ENCODE peak calls at places on chromosomes 12 and 14, in six cellular contexts. One of them, this sample, is unnamed.

GRCh38 chr12:16622315-16622714 is 16.4 kb upstream of the LMO3 start:
- DNase-seq in HL-60: no peak
- DNase-seq in GM13977: no peak
- DNase-seq in CD8-positive, alpha-beta T cell: no peak
- DNase-seq in IMR-90: no peak
- DNase-seq in prostate gland: no peak
- DNase-seq in this sample: no peak

GRCh38 chr14:96509457-96510090 is 7.4 kb downstream of the PAPOLA start:
- DNase-seq in HL-60: no peak
- DNase-seq in GM13977: no peak
- DNase-seq in CD8-positive, alpha-beta T cell: no peak
- DNase-seq in IMR-90: no peak
- DNase-seq in prostate gland: no peak
- DNase-seq in this sample: no peak

GRCh38 chr12:64746663-64747062 is 12.5 kb downstream of the GNS start:
- DNase-seq in HL-60: no peak
- DNase-seq in GM13977: no peak
- DNase-seq in CD8-positive, alpha-beta T cell: no peak
- DNase-seq in IMR-90: peak; percentile 52
- DNase-seq in prostate gland: no peak
- DNase-seq in this sample: no peak

GRCh38 chr14:74569826-74570591 is 42.0 kb downstream of the LTBP2 start:
- DNase-seq in HL-60: no peak
- DNase-seq in GM13977: no peak
- DNase-seq in CD8-positive, alpha-beta T cell: no peak
- DNase-seq in IMR-90: peak; percentile 21
- DNase-seq in prostate gland: peak; percentile 84
- DNase-seq in this sample: no peak

GRCh38 chr12:84954415-84954814 is 41.8 kb upstream of the SLC6A15 start:
- DNase-seq in HL-60: no peak
- DNase-seq in GM13977: no peak
- DNase-seq in CD8-positive, alpha-beta T cell: no peak
- DNase-seq in IMR-90: no peak
- DNase-seq in prostate gland: no peak
- DNase-seq in this sample: no peak

GRCh38 chr12:122216445-122216844 is 9.4 kb downstream of the DIABLO start:
- DNase-seq in HL-60: no peak
- DNase-seq in GM13977: no peak
- DNase-seq in CD8-positive, alpha-beta T cell: no peak
- DNase-seq in IMR-90: no peak
- DNase-seq in prostate gland: no peak
- DNase-seq in this sample: no peak

GRCh38 chr12:9932270-9932669 is at the start of gene CLEC2A:
- DNase-seq in HL-60: no peak
- DNase-seq in GM13977: no peak
- DNase-seq in CD8-positive, alpha-beta T cell: no peak
- DNase-seq in IMR-90: no peak
- DNase-seq in prostate gland: no peak
- DNase-seq in this sample: no peak

GRCh38 chr14:64722842-64723447 is 18.7 kb downstream of the PLEKHG3 start:
- DNase-seq in HL-60: no peak
- DNase-seq in GM13977: no peak
- DNase-seq in CD8-positive, alpha-beta T cell: no peak
- DNase-seq in IMR-90: no peak
- DNase-seq in prostate gland: no peak
- DNase-seq in this sample: no peak

GRCh38 chr12:118618695-118619094 is 242.3 kb downstream of the SUDS3 start:
- DNase-seq in HL-60: no peak
- DNase-seq in GM13977: no peak
- DNase-seq in CD8-positive, alpha-beta T cell: no peak
- DNase-seq in IMR-90: no peak
- DNase-seq in prostate gland: no peak
- DNase-seq in this sample: no peak

GRCh38 chr14:104723651-104724406 is at the start of gene ADSS1:
- DNase-seq in HL-60: peak; percentile 40
- DNase-seq in GM13977: peak; percentile 96
- DNase-seq in CD8-positive, alpha-beta T cell: peak; percentile 33
- DNase-seq in IMR-90: no peak
- DNase-seq in prostate gland: peak; percentile 44
- DNase-seq in this sample: peak; percentile 68

GRCh38 chr12:30847259-30847658 is 79.3 kb upstream of the TSPAN11 start:
- DNase-seq in HL-60: peak; percentile 38
- DNase-seq in GM13977: no peak
- DNase-seq in CD8-positive, alpha-beta T cell: no peak
- DNase-seq in IMR-90: peak; percentile 70
- DNase-seq in prostate gland: peak; percentile 23
- DNase-seq in this sample: no peak

GRCh38 chr14:64696355-64696844 is 7.8 kb upstream of the PLEKHG3 start:
- DNase-seq in HL-60: no peak
- DNase-seq in GM13977: no peak
- DNase-seq in CD8-positive, alpha-beta T cell: no peak
- DNase-seq in IMR-90: no peak
- DNase-seq in prostate gland: no peak
- DNase-seq in this sample: no peak

GRCh38 chr14:26200675-26201074 is 397.2 kb downstream of the NOVA1 start:
- DNase-seq in HL-60: no peak
- DNase-seq in GM13977: no peak
- DNase-seq in CD8-positive, alpha-beta T cell: no peak
- DNase-seq in IMR-90: peak; percentile 17
- DNase-seq in prostate gland: no peak
- DNase-seq in this sample: no peak

GRCh38 chr14:95480109-95480886 is 36.2 kb downstream of the SYNE3 start:
- DNase-seq in HL-60: no peak
- DNase-seq in GM13977: peak; percentile 61
- DNase-seq in CD8-positive, alpha-beta T cell: no peak
- DNase-seq in IMR-90: peak; percentile 31
- DNase-seq in prostate gland: no peak
- DNase-seq in this sample: no peak

GRCh38 chr12:104578453-104578852 is 121.7 kb downstream of the CHST11 start:
- DNase-seq in HL-60: no peak
- DNase-seq in GM13977: no peak
- DNase-seq in CD8-positive, alpha-beta T cell: no peak
- DNase-seq in IMR-90: peak; percentile 84
- DNase-seq in prostate gland: no peak
- DNase-seq in this sample: no peak

GRCh38 chr14:54348923-54349615 is 47.7 kb upstream of the CDKN3 start:
- DNase-seq in HL-60: no peak
- DNase-seq in GM13977: no peak
- DNase-seq in CD8-positive, alpha-beta T cell: no peak
- DNase-seq in IMR-90: peak; percentile 23
- DNase-seq in prostate gland: no peak
- DNase-seq in this sample: no peak

GRCh38 chr14:92487513-92488133 is 26.0 kb upstream of the RIN3 start:
- DNase-seq in HL-60: peak; percentile 51
- DNase-seq in GM13977: no peak
- DNase-seq in CD8-positive, alpha-beta T cell: no peak
- DNase-seq in IMR-90: no peak
- DNase-seq in prostate gland: no peak
- DNase-seq in this sample: no peak

GRCh38 chr12:126069549-126070165 is 1004.4 kb downstream of the AACS start:
- DNase-seq in HL-60: peak; percentile 24
- DNase-seq in GM13977: peak; percentile 23
- DNase-seq in CD8-positive, alpha-beta T cell: no peak
- DNase-seq in IMR-90: peak; percentile 13
- DNase-seq in prostate gland: peak; percentile 7
- DNase-seq in this sample: no peak

GRCh38 chr14:67641902-67642749 is 22.4 kb downstream of the ARG2 start:
- DNase-seq in HL-60: no peak
- DNase-seq in GM13977: no peak
- DNase-seq in CD8-positive, alpha-beta T cell: no peak
- DNase-seq in IMR-90: no peak
- DNase-seq in prostate gland: no peak
- DNase-seq in this sample: no peak

GRCh38 chr12:30756074-30756473 is 1.3 kb upstream of the CAPRIN2 start:
- DNase-seq in HL-60: no peak
- DNase-seq in GM13977: no peak
- DNase-seq in CD8-positive, alpha-beta T cell: no peak
- DNase-seq in IMR-90: no peak
- DNase-seq in prostate gland: no peak
- DNase-seq in this sample: no peak

GRCh38 chr14:58607131-58607531 is 30.6 kb upstream of the DACT1 start:
- DNase-seq in HL-60: no peak
- DNase-seq in GM13977: no peak
- DNase-seq in CD8-positive, alpha-beta T cell: no peak
- DNase-seq in IMR-90: no peak
- DNase-seq in prostate gland: no peak
- DNase-seq in this sample: no peak

GRCh38 chr14:25095784-25096390 is 45.9 kb upstream of the STXBP6 start:
- DNase-seq in HL-60: no peak
- DNase-seq in GM13977: no peak
- DNase-seq in CD8-positive, alpha-beta T cell: no peak
- DNase-seq in IMR-90: no peak
- DNase-seq in prostate gland: no peak
- DNase-seq in this sample: no peak

GRCh38 chr12:12784911-12785814 is at the start of gene APOLD1:
- DNase-seq in HL-60: no peak
- DNase-seq in GM13977: no peak
- DNase-seq in CD8-positive, alpha-beta T cell: no peak
- DNase-seq in IMR-90: no peak
- DNase-seq in prostate gland: no peak
- DNase-seq in this sample: no peak

GRCh38 chr12:92398565-92399309 is 253.1 kb upstream of the BTG1 start:
- DNase-seq in HL-60: no peak
- DNase-seq in GM13977: no peak
- DNase-seq in CD8-positive, alpha-beta T cell: no peak
- DNase-seq in IMR-90: no peak
- DNase-seq in prostate gland: no peak
- DNase-seq in this sample: no peak

GRCh38 chr14:24674204-24674970 is 40.4 kb upstream of the GZMB start:
- DNase-seq in HL-60: no peak
- DNase-seq in GM13977: no peak
- DNase-seq in CD8-positive, alpha-beta T cell: no peak
- DNase-seq in IMR-90: no peak
- DNase-seq in prostate gland: no peak
- DNase-seq in this sample: no peak

GRCh38 chr14:99254391-99255009 is 17.5 kb downstream of the BCL11B start:
- DNase-seq in HL-60: no peak
- DNase-seq in GM13977: no peak
- DNase-seq in CD8-positive, alpha-beta T cell: no peak
- DNase-seq in IMR-90: no peak
- DNase-seq in prostate gland: no peak
- DNase-seq in this sample: no peak

GRCh38 chr12:90339837-90340236 is 615.1 kb downstream of the CCER1 start:
- DNase-seq in HL-60: no peak
- DNase-seq in GM13977: no peak
- DNase-seq in CD8-positive, alpha-beta T cell: no peak
- DNase-seq in IMR-90: no peak
- DNase-seq in prostate gland: no peak
- DNase-seq in this sample: no peak

GRCh38 chr12:93698307-93699092 is 21.3 kb downstream of the CRADD start:
- DNase-seq in HL-60: no peak
- DNase-seq in GM13977: no peak
- DNase-seq in CD8-positive, alpha-beta T cell: no peak
- DNase-seq in IMR-90: peak; percentile 40
- DNase-seq in prostate gland: no peak
- DNase-seq in this sample: no peak

DNA sequence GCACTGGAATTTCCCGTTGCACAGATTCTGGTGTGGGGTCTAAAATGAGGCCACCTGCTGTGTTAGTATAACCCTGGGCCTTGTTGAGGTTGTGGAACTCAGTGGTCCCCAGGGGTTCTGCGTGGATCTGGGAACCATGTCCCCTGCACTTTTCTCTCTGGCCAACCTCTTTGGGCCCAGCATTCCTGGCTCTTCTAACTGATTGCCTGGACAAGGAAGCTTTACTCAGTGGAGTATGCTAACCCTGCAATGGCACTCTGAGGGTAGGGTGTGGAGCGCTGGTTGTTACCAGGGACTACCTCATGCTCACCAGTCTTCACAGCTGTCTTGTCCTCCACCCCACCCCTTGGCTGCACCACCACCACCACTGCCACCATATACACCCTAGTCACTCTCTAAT is 39.2 kb downstream of the CPM start:
- DNase-seq in HL-60: no peak
- DNase-seq in GM13977: no peak
- DNase-seq in CD8-positive, alpha-beta T cell: no peak
- DNase-seq in IMR-90: no peak
- DNase-seq in prostate gland: no peak
- DNase-seq in this sample: no peak
- TF ChIP-seq CTCF in HL-60: no peak
- TF ChIP-seq CTCF in GM13977: no peak
- TF ChIP-seq CTCF in CD8-positive, alpha-beta T cell: no peak
- TF ChIP-seq CTCF in IMR-90: no peak
- TF ChIP-seq CTCF in prostate gland: no peak
- TF ChIP-seq CTCF in this sample: no peak

GRCh38 chr12:62933871-62934798 is 815 bp downstream of the PPM1H start:
- DNase-seq in HL-60: no peak
- DNase-seq in GM13977: peak; percentile 55
- DNase-seq in CD8-positive, alpha-beta T cell: no peak
- DNase-seq in IMR-90: peak; percentile 4
- DNase-seq in prostate gland: peak; percentile 19
- DNase-seq in this sample: no peak
- TF ChIP-seq CTCF in HL-60: no peak
- TF ChIP-seq CTCF in GM13977: no peak
- TF ChIP-seq CTCF in CD8-positive, alpha-beta T cell: no peak
- TF ChIP-seq CTCF in IMR-90: no peak
- TF ChIP-seq CTCF in prostate gland: no peak
- TF ChIP-seq CTCF in this sample: no peak

DNA sequence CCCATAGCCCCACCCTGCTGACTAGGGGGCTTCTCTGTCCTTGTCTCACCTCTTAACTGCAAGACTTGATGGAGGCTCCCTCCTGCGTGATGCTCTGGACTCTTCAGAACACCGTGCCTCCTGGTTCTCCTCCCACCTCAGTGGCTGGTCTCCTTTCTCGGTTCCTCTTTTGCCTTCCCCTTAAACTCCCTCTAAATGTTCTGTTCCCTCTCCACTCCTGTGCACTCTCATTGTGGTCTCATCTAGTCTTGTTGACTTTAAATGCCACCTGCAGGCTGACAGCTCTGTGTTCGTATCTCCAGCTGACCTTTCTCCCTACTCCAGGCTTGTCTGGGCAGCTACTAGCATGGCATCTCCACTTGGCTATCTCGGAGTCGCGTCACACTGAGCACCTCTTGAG is 28.3 kb downstream of the DYNC1H1 start:
- DNase-seq in HL-60: peak; percentile 13
- DNase-seq in GM13977: peak; percentile 69
- DNase-seq in CD8-positive, alpha-beta T cell: no peak
- DNase-seq in IMR-90: no peak
- DNase-seq in prostate gland: no peak
- DNase-seq in this sample: peak; percentile 25
- TF ChIP-seq CTCF in HL-60: no peak
- TF ChIP-seq CTCF in GM13977: peak; percentile 42
- TF ChIP-seq CTCF in CD8-positive, alpha-beta T cell: no peak
- TF ChIP-seq CTCF in IMR-90: no peak
- TF ChIP-seq CTCF in prostate gland: no peak
- TF ChIP-seq CTCF in this sample: no peak

GRCh38 chr12:62827042-62827441 is 107.9 kb downstream of the PPM1H start:
- DNase-seq in HL-60: no peak
- DNase-seq in GM13977: no peak
- DNase-seq in CD8-positive, alpha-beta T cell: no peak
- DNase-seq in IMR-90: no peak
- DNase-seq in prostate gland: no peak
- DNase-seq in this sample: no peak
- TF ChIP-seq CTCF in HL-60: no peak
- TF ChIP-seq CTCF in GM13977: no peak
- TF ChIP-seq CTCF in CD8-positive, alpha-beta T cell: no peak
- TF ChIP-seq CTCF in IMR-90: no peak
- TF ChIP-seq CTCF in prostate gland: no peak
- TF ChIP-seq CTCF in this sample: no peak